ENCODE peak calls at places on chromosomes 7 and 10, in eight cellular contexts. B, L, M, F, A, J, K and O are unnamed samples.

GRCh38 chr7:73844848-73845460 is 2.6 kb upstream of the METTL27 start:
- DNase-seq in B (no peak), L (no peak), M (peak), F (peak), A (no peak), J (no peak), K (peak), O (no peak)

GRCh38 chr7:94710256-94710655 is 54.3 kb upstream of the SGCE start:
- DNase-seq in B (no peak), L (no peak), M (no peak), F (no peak), A (no peak), J (no peak), K (no peak), O (no peak)

GRCh38 chr10:102522874-102523249 is 19.1 kb downstream of the SUFU start:
- DNase-seq in B (no peak), L (no peak), M (no peak), F (no peak), A (no peak), J (no peak), K (no peak), O (no peak)

GRCh38 chr10:95382596-95382995 is 91.8 kb upstream of the PDLIM1 start:
- DNase-seq in B (no peak), L (no peak), M (no peak), F (no peak), A (no peak), J (no peak), K (no peak), O (no peak)

GRCh38 chr7:47968852-47969774 is 10.3 kb downstream of the HUS1 start:
- DNase-seq in B (peak), L (peak), M (no peak), F (peak), A (no peak), J (peak), K (peak), O (peak)

GRCh38 chr10:95466450-95466849 is 94.7 kb downstream of the SORBS1 start:
- DNase-seq in B (no peak), L (no peak), M (no peak), F (no peak), A (no peak), J (peak), K (no peak), O (no peak)

GRCh38 chr7:5630670-5631069 is 150.8 kb downstream of the RNF216 start:
- DNase-seq in B (no peak), L (no peak), M (no peak), F (peak), A (peak), J (no peak), K (no peak), O (no peak)

GRCh38 chr7:140200102-140200989 is 23.6 kb upstream of the KDM7A start:
- DNase-seq in B (no peak), L (no peak), M (no peak), F (peak), A (no peak), J (no peak), K (peak), O (peak)

GRCh38 chr7:55048221-55048859 is 29.5 kb downstream of the EGFR start:
- DNase-seq in B (no peak), L (no peak), M (no peak), F (peak), A (no peak), J (no peak), K (no peak), O (no peak)

GRCh38 chr7:64879097-64879730 is 23.9 kb upstream of the ZNF273 start:
- DNase-seq in B (no peak), L (peak), M (no peak), F (no peak), A (peak), J (peak), K (no peak), O (no peak)

GRCh38 chr10:131908151-131908550 is 7.3 kb downstream of the PPP2R2D start:
- DNase-seq in B (no peak), L (no peak), M (no peak), F (no peak), A (no peak), J (no peak), K (no peak), O (no peak)

GRCh38 chr10:126867567-126868365 is 37.5 kb upstream of the DOCK1 start:
- DNase-seq in B (no peak), L (no peak), M (peak), F (no peak), A (peak), J (no peak), K (no peak), O (no peak)

GRCh38 chr7:5578441-5579024 is 154.9 kb upstream of the TNRC18 start:
- DNase-seq in B (no peak), L (no peak), M (no peak), F (no peak), A (no peak), J (no peak), K (no peak), O (no peak)